ENCODE peak calls at places on chromosomes 12 and 14, in four cellular contexts. One of them, this sample, is unnamed.

GRCh38 chr14:35196571-35196970 is 74.2 kb downstream of the PRORP start:
- DNase-seq in activated CD8-positive, alpha-beta T cell treated with anti-CD3 and anti-CD28 coated beads for 36 hours: no peak
- DNase-seq in Calu3: no peak
- DNase-seq in neural crest cell: no peak
- DNase-seq in this sample: no peak

GRCh38 chr12:122407208-122407607 is 15.3 kb downstream of the CLIP1 start:
- DNase-seq in activated CD8-positive, alpha-beta T cell treated with anti-CD3 and anti-CD28 coated beads for 36 hours: no peak
- DNase-seq in Calu3: no peak
- DNase-seq in neural crest cell: no peak
- DNase-seq in this sample: no peak

GRCh38 chr14:104681689-104682074 is 7.7 kb upstream of the INF2 start:
- DNase-seq in activated CD8-positive, alpha-beta T cell treated with anti-CD3 and anti-CD28 coated beads for 36 hours: no peak
- DNase-seq in Calu3: peak
- DNase-seq in neural crest cell: peak
- DNase-seq in this sample: no peak

GRCh38 chr14:86035882-86036281 is 505.9 kb downstream of the FLRT2 start:
- DNase-seq in activated CD8-positive, alpha-beta T cell treated with anti-CD3 and anti-CD28 coated beads for 36 hours: peak
- DNase-seq in Calu3: no peak
- DNase-seq in neural crest cell: no peak
- DNase-seq in this sample: peak

GRCh38 chr14:93961610-93962009 is 14.8 kb downstream of the ASB2 start:
- DNase-seq in activated CD8-positive, alpha-beta T cell treated with anti-CD3 and anti-CD28 coated beads for 36 hours: peak
- DNase-seq in Calu3: no peak
- DNase-seq in neural crest cell: no peak
- DNase-seq in this sample: no peak

GRCh38 chr12:25583545-25583944 is 30.5 kb upstream of the LMNTD1 start:
- DNase-seq in activated CD8-positive, alpha-beta T cell treated with anti-CD3 and anti-CD28 coated beads for 36 hours: no peak
- DNase-seq in Calu3: peak
- DNase-seq in neural crest cell: no peak
- DNase-seq in this sample: no peak

GRCh38 chr12:68622250-68622649 is 11.6 kb downstream of the RAP1B start:
- DNase-seq in activated CD8-positive, alpha-beta T cell treated with anti-CD3 and anti-CD28 coated beads for 36 hours: no peak
- DNase-seq in Calu3: no peak
- DNase-seq in neural crest cell: no peak
- DNase-seq in this sample: no peak

GRCh38 chr14:76919811-76920571 is 93.8 kb downstream of the LRRC74A start:
- DNase-seq in activated CD8-positive, alpha-beta T cell treated with anti-CD3 and anti-CD28 coated beads for 36 hours: peak
- DNase-seq in Calu3: peak
- DNase-seq in neural crest cell: no peak
- DNase-seq in this sample: no peak

GRCh38 chr12:6868211-6869048 is 1.1 kb downstream of the TPI1 start:
- DNase-seq in activated CD8-positive, alpha-beta T cell treated with anti-CD3 and anti-CD28 coated beads for 36 hours: peak
- DNase-seq in Calu3: no peak
- DNase-seq in neural crest cell: no peak
- DNase-seq in this sample: no peak

GRCh38 chr12:131827961-131828534 is at the start of gene MMP17:
- DNase-seq in activated CD8-positive, alpha-beta T cell treated with anti-CD3 and anti-CD28 coated beads for 36 hours: peak
- DNase-seq in Calu3: peak
- DNase-seq in neural crest cell: peak
- DNase-seq in this sample: peak

GRCh38 chr12:111327474-111327873 is 41.4 kb downstream of the PHETA1 start:
- DNase-seq in activated CD8-positive, alpha-beta T cell treated with anti-CD3 and anti-CD28 coated beads for 36 hours: no peak
- DNase-seq in Calu3: no peak
- DNase-seq in neural crest cell: no peak
- DNase-seq in this sample: no peak

DNA sequence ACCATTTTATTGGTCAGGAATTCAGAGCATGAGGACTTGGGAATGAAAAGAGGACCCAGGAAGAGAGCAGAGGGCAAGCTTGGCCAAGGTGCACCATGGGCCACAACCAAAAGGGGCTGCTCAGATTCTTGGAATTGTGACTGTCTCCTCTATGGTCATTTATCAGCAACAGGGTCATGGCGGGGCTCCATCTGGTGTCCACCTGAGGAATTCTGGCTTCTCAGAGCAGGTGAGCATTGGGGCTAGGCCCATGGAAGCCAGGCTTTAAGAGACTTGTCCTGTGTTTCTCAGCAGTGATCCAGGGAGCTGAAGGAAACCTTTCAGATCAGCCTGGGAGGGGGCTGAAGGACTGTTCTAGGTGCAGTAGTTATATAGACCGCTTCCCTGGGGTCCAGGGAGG is 2.6 kb upstream of the RIN3 start:
- DNase-seq in activated CD8-positive, alpha-beta T cell treated with anti-CD3 and anti-CD28 coated beads for 36 hours: no peak
- DNase-seq in Calu3: no peak
- DNase-seq in neural crest cell: no peak
- DNase-seq in this sample: no peak
- TF ChIP-seq CTCF in activated CD8-positive, alpha-beta T cell treated with anti-CD3 and anti-CD28 coated beads for 36 hours: no peak
- TF ChIP-seq CTCF in Calu3: no peak
- TF ChIP-seq CTCF in neural crest cell: no peak
- TF ChIP-seq CTCF in this sample: peak

GRCh38 chr12:124445121-124445718 is 122.2 kb downstream of the NCOR2 start:
- DNase-seq in activated CD8-positive, alpha-beta T cell treated with anti-CD3 and anti-CD28 coated beads for 36 hours: no peak
- DNase-seq in Calu3: no peak
- DNase-seq in neural crest cell: no peak
- DNase-seq in this sample: no peak
- TF ChIP-seq CTCF in activated CD8-positive, alpha-beta T cell treated with anti-CD3 and anti-CD28 coated beads for 36 hours: no peak
- TF ChIP-seq CTCF in Calu3: no peak
- TF ChIP-seq CTCF in neural crest cell: no peak
- TF ChIP-seq CTCF in this sample: no peak

DNA sequence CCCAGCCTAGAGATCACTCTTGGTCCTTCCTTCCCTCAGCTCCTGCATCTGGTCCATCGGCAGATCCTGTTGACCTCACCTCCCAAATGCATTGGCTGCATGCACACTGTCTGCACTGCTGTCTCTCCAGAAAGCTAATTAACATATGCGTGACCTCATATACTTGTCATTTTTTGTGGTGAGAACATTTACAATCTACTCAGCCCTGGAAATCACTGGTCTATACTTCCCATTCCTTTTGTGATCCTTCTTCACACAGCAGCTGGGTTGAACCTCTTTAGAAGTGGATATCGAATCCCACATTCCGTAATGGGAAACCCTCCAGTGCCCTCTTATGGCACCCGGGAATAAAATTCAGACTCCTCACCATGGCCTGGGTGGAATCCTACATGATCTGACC is 45.0 kb downstream of the SMOC1 start:
- DNase-seq in activated CD8-positive, alpha-beta T cell treated with anti-CD3 and anti-CD28 coated beads for 36 hours: no peak
- DNase-seq in Calu3: no peak
- DNase-seq in neural crest cell: no peak
- DNase-seq in this sample: no peak
- TF ChIP-seq CTCF in activated CD8-positive, alpha-beta T cell treated with anti-CD3 and anti-CD28 coated beads for 36 hours: no peak
- TF ChIP-seq CTCF in Calu3: no peak
- TF ChIP-seq CTCF in neural crest cell: no peak
- TF ChIP-seq CTCF in this sample: no peak

DNA sequence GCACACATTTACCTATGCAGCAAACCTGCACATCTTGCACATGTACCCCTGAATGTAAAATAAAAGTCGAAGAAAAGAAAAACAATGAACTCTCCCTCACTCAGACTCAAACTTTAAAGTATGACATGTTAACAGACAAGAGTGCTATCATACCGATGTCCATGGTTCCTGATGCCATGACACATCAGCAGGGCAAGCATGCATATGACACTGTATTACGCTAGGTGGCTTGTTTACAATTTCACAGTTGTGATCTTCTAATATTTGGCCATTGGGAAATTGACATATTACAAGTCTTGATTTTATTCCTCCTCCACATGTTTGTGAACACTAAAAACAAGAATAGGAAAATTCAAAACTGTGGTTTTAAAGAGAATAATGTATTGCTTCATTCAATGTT is 126.6 kb downstream of the ADAMTS20 start:
- DNase-seq in activated CD8-positive, alpha-beta T cell treated with anti-CD3 and anti-CD28 coated beads for 36 hours: no peak
- DNase-seq in Calu3: no peak
- DNase-seq in neural crest cell: no peak
- DNase-seq in this sample: no peak
- TF ChIP-seq CTCF in activated CD8-positive, alpha-beta T cell treated with anti-CD3 and anti-CD28 coated beads for 36 hours: no peak
- TF ChIP-seq CTCF in Calu3: no peak
- TF ChIP-seq CTCF in neural crest cell: no peak
- TF ChIP-seq CTCF in this sample: no peak

GRCh38 chr14:56590535-56590951 is 10.9 kb downstream of the TMEM260 start:
- DNase-seq in activated CD8-positive, alpha-beta T cell treated with anti-CD3 and anti-CD28 coated beads for 36 hours: no peak
- DNase-seq in Calu3: no peak
- DNase-seq in neural crest cell: peak
- DNase-seq in this sample: no peak
- TF ChIP-seq CTCF in activated CD8-positive, alpha-beta T cell treated with anti-CD3 and anti-CD28 coated beads for 36 hours: no peak
- TF ChIP-seq CTCF in Calu3: no peak
- TF ChIP-seq CTCF in neural crest cell: no peak
- TF ChIP-seq CTCF in this sample: no peak

GRCh38 chr14:52935847-52936246 is 15.0 kb downstream of the FERMT2 start:
- DNase-seq in activated CD8-positive, alpha-beta T cell treated with anti-CD3 and anti-CD28 coated beads for 36 hours: no peak
- DNase-seq in Calu3: no peak
- DNase-seq in neural crest cell: no peak
- DNase-seq in this sample: no peak

GRCh38 chr14:52936437-52936836 is 14.4 kb downstream of the FERMT2 start:
- DNase-seq in activated CD8-positive, alpha-beta T cell treated with anti-CD3 and anti-CD28 coated beads for 36 hours: no peak
- DNase-seq in Calu3: no peak
- DNase-seq in neural crest cell: no peak
- DNase-seq in this sample: no peak

GRCh38 chr14:52937869-52938268 is 13.0 kb downstream of the FERMT2 start:
- DNase-seq in activated CD8-positive, alpha-beta T cell treated with anti-CD3 and anti-CD28 coated beads for 36 hours: no peak
- DNase-seq in Calu3: no peak
- DNase-seq in neural crest cell: no peak
- DNase-seq in this sample: no peak

GRCh38 chr14:52939427-52939826 is 11.4 kb downstream of the FERMT2 start:
- DNase-seq in activated CD8-positive, alpha-beta T cell treated with anti-CD3 and anti-CD28 coated beads for 36 hours: no peak
- DNase-seq in Calu3: no peak
- DNase-seq in neural crest cell: no peak
- DNase-seq in this sample: no peak

DNA sequence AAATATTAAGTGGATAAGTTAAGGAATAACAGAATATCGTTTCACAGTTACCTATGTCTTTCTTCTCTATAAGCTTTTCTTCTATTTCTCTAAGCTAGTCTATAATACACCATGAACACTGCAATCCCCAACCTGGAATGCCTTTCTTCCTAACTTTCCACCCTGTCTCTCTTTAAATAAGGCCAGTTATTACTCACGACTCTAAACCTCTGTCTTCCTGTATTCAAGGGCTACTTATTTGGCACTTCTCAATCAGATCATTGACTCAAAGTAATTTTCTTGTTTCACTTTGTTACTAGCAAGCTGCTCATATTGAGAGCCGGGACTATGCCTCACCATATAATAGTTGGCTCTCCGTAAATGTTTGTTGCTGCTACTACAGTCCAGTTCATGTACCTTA is 13.5 kb downstream of the FERMT2 start:
- DNase-seq in activated CD8-positive, alpha-beta T cell treated with anti-CD3 and anti-CD28 coated beads for 36 hours: no peak
- DNase-seq in Calu3: no peak
- DNase-seq in neural crest cell: no peak
- DNase-seq in this sample: no peak
- TF ChIP-seq CTCF in activated CD8-positive, alpha-beta T cell treated with anti-CD3 and anti-CD28 coated beads for 36 hours: no peak
- TF ChIP-seq CTCF in Calu3: no peak
- TF ChIP-seq CTCF in neural crest cell: no peak
- TF ChIP-seq CTCF in this sample: no peak

GRCh38 chr12:52369220-52369619 is 1.9 kb upstream of the KRT85 start:
- DNase-seq in activated CD8-positive, alpha-beta T cell treated with anti-CD3 and anti-CD28 coated beads for 36 hours: no peak
- DNase-seq in Calu3: no peak
- DNase-seq in neural crest cell: no peak
- DNase-seq in this sample: no peak

GRCh38 chr12:52368494-52368893 is 1.2 kb upstream of the KRT85 start:
- DNase-seq in activated CD8-positive, alpha-beta T cell treated with anti-CD3 and anti-CD28 coated beads for 36 hours: no peak
- DNase-seq in Calu3: no peak
- DNase-seq in neural crest cell: no peak
- DNase-seq in this sample: no peak

GRCh38 chr12:52364901-52365489 is 2.3 kb downstream of the KRT85 start:
- DNase-seq in activated CD8-positive, alpha-beta T cell treated with anti-CD3 and anti-CD28 coated beads for 36 hours: no peak
- DNase-seq in Calu3: no peak
- DNase-seq in neural crest cell: no peak
- DNase-seq in this sample: no peak

GRCh38 chr12:52367876-52368275 is 595 bp upstream of the KRT85 start:
- DNase-seq in activated CD8-positive, alpha-beta T cell treated with anti-CD3 and anti-CD28 coated beads for 36 hours: no peak
- DNase-seq in Calu3: no peak
- DNase-seq in neural crest cell: no peak
- DNase-seq in this sample: no peak

DNA sequence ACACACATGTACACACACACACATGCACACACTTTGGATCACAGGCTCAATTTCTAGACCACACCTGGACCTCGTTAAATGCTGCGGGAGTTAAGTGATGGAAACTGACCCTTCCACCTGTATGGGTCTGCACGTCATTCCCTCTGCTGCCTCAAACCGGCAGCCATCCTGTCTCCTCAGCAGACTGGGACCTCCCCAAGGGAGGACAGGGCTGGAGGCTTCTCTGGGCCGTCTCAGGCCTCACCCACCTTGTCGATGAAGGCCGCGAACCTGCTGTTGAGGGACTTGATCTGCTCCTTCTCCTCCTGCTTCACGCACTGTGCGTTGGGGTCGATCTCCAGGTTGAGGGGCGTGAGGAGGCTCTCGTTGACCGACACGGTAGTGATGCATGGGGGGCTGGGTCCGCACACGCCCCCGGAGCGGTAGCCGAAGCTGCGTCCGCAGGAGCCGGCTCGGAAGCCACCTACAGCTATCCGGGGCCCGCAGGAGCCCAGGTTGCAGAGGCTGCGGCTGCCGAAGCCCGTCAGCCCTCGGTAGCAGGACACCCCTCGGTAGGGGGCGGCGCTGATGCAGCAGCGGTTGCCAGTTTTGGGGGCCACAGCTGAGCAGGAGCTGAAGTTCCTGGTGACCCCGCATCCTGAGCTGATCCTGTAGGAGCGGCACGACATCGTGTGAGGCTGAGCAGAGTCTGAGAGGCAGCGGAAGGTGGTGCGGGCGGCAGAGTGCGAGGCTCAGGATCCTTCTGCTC is at the start of gene KRT85:
- DNase-seq in activated CD8-positive, alpha-beta T cell treated with anti-CD3 and anti-CD28 coated beads for 36 hours: no peak
- DNase-seq in Calu3: no peak
- DNase-seq in neural crest cell: no peak
- DNase-seq in this sample: no peak
- TF ChIP-seq CTCF in activated CD8-positive, alpha-beta T cell treated with anti-CD3 and anti-CD28 coated beads for 36 hours: no peak
- TF ChIP-seq CTCF in Calu3: no peak
- TF ChIP-seq CTCF in neural crest cell: no peak
- TF ChIP-seq CTCF in this sample: no peak

GRCh38 chr12:130764475-130765185 is 48.5 kb upstream of the RIMBP2 start:
- DNase-seq in activated CD8-positive, alpha-beta T cell treated with anti-CD3 and anti-CD28 coated beads for 36 hours: peak
- DNase-seq in Calu3: peak
- DNase-seq in neural crest cell: no peak
- DNase-seq in this sample: no peak
- TF ChIP-seq CTCF in activated CD8-positive, alpha-beta T cell treated with anti-CD3 and anti-CD28 coated beads for 36 hours: no peak
- TF ChIP-seq CTCF in Calu3: no peak
- TF ChIP-seq CTCF in neural crest cell: no peak
- TF ChIP-seq CTCF in this sample: no peak